ENCODE peak calls at places on chromosomes 1 and 21, in five cellular contexts. Z is Caco-2, H is A172, C is nephron progenitor cell, N is iPS-NIHi11. V is an unnamed sample.

GRCh38 chr1:11563560-11564069 is 84.7 kb downstream of the DISP3 start:
- DNase-seq in C (peak; percentile 54), Z (no peak), H (peak; percentile 48), N (peak; percentile 49), V (no peak)

GRCh38 chr1:93148001-93148400 is 32.2 kb downstream of the TMED5 start:
- DNase-seq in N (no peak), H (no peak), Z (no peak), C (no peak), V (no peak)

GRCh38 chr21:37937668-37938067 is 21.4 kb upstream of the KCNJ6 start:
- DNase-seq in H (no peak), C (no peak), Z (no peak), N (no peak), V (no peak)

GRCh38 chr1:24892188-24893153 is 37.6 kb downstream of the RUNX3 start:
- DNase-seq in N (no peak), C (no peak), H (no peak), Z (no peak), V (no peak)

GRCh38 chr1:9073148-9073547 is 3.7 kb upstream of the SLC2A5 start:
- DNase-seq in H (no peak), Z (no peak), C (no peak), N (no peak), V (no peak)

GRCh38 chr1:162391790-162392563 is 10.4 kb downstream of the C1orf226 start:
- DNase-seq in Z (peak; percentile 42), C (peak; percentile 32), H (peak; percentile 48), N (peak; percentile 48), V (peak; percentile 59)

GRCh38 chr1:23177438-23178380 is 9.1 kb upstream of the LUZP1 start:
- DNase-seq in N (peak; percentile 95), Z (peak; percentile 74), C (peak; percentile 85), H (peak; percentile 25), V (peak; percentile 64)

GRCh38 chr21:32260130-32260529 is 18.7 kb downstream of the MIS18A start:
- DNase-seq in C (no peak), Z (no peak), H (no peak), N (no peak), V (no peak)

GRCh38 chr1:206685749-206686485 is 1.2 kb downstream of the MAPKAPK2 start:
- DNase-seq in Z (peak; percentile 74), N (peak; percentile 68), C (peak; percentile 65), H (peak; percentile 55), V (no peak)

GRCh38 chr1:94020764-94021579 is 100.0 kb downstream of the ABCA4 start:
- DNase-seq in N (peak; percentile 53), H (peak; percentile 69), C (no peak), Z (no peak), V (no peak)

GRCh38 chr1:42518894-42519293 is 55.8 kb downstream of the CCDC30 start:
- DNase-seq in C (no peak), N (no peak), H (no peak), Z (no peak), V (no peak)

GRCh38 chr1:164937297-164937696 is 378.3 kb downstream of the PBX1 start:
- DNase-seq in C (no peak), Z (no peak), N (no peak), H (no peak), V (no peak)

GRCh38 chr1:17671314-17671705 is 83.8 kb upstream of the ACTL8 start:
- DNase-seq in Z (no peak), C (no peak), N (no peak), H (no peak), V (peak; percentile 51)

GRCh38 chr1:13513063-13513884 is 529 bp downstream of the LRRC38 start:
- DNase-seq in Z (no peak), H (no peak), C (peak; percentile 43), N (peak; percentile 33), V (no peak)

GRCh38 chr1:157073944-157074685 is 25.5 kb downstream of the ETV3L start:
- DNase-seq in H (no peak), Z (peak; percentile 75), C (peak; percentile 67), N (peak; percentile 69), V (no peak)

GRCh38 chr1:94068096-94068830 is 52.7 kb downstream of the ABCA4 start:
- DNase-seq in Z (peak; percentile 31), N (no peak), C (no peak), H (peak; percentile 87), V (no peak)

GRCh38 chr1:48039088-48040049 is 42.2 kb upstream of the TRABD2B start:
- DNase-seq in H (no peak), Z (no peak), N (no peak), C (peak; percentile 31), V (peak; percentile 42)

GRCh38 chr1:164772635-164773034 is 213.7 kb downstream of the PBX1 start:
- DNase-seq in N (peak; percentile 47), Z (peak; percentile 53), H (peak; percentile 97), C (no peak), V (no peak)

GRCh38 chr21:42037943-42038342 is 27.8 kb upstream of the ZBTB21 start:
- DNase-seq in H (no peak), Z (peak; percentile 49), C (no peak), N (no peak), V (no peak)

GRCh38 chr1:92087542-92087941 is 7.4 kb downstream of the BTBD8 start:
- DNase-seq in N (no peak), C (no peak), H (no peak), Z (no peak), V (no peak)

GRCh38 chr1:226309398-226310122 is 596 bp upstream of the LIN9 start:
- DNase-seq in N (no peak), Z (no peak), C (no peak), H (peak; percentile 22), V (peak; percentile 21)

GRCh38 chr21:14382486-14382834 is 486 bp downstream of the HSPA13 start:
- DNase-seq in H (no peak), Z (no peak), N (no peak), C (no peak), V (no peak)

GRCh38 chr1:25609921-25610320 is 6.7 kb upstream of the MAN1C1 start:
- DNase-seq in C (no peak), Z (no peak), H (no peak), N (no peak), V (no peak)

GRCh38 chr1:187641015-187641414 is 812.3 kb downstream of the PLA2G4A start:
- DNase-seq in N (no peak), H (peak; percentile 27), C (no peak), Z (no peak), V (no peak)

GRCh38 chr1:178232949-178233348 is 139.0 kb downstream of the RASAL2 start:
- DNase-seq in N (no peak), H (no peak), C (no peak), Z (no peak), V (no peak)

GRCh38 chr1:3275471-3276340 is 178.8 kb upstream of the ARHGEF16 start:
- DNase-seq in Z (no peak), H (no peak), C (no peak), N (no peak), V (no peak)

V was measured in cerebellum.